ENCODE peak calls at places on chromosome 1, in four cellular contexts. B, N, F and Q are unnamed samples. For H3K36me3, the result is how much of the 10 kb centered on the place peaks cover.

GRCh38 chr1:32755098-32755809 is 52.7 kb upstream of the SYNC start:
- DNase-seq in F (no peak), B (peak), N (peak), Q (no peak)

GRCh38 chr1:32703479-32704291 is 1.1 kb upstream of the SYNC start:
- DNase-seq in N (peak), B (peak), F (peak), Q (no peak)

GRCh38 chr1:36342426-36343185 is 19.2 kb upstream of the EVA1B start:
- DNase-seq in B (peak), N (peak), F (peak), Q (peak)

GRCh38 chr1:200242379-200243041 is 167.3 kb downstream of the ZNF281 start:
- DNase-seq in B (no peak), F (no peak), N (no peak), Q (no peak)

GRCh38 chr1:231642600-231643332 is 16.2 kb downstream of the DISC1 start:
- DNase-seq in F (no peak), B (no peak), N (no peak), Q (no peak)

GRCh38 chr1:33273961-33274371 is 17.7 kb downstream of the ZNF362 start:
- DNase-seq in F (peak), B (no peak), N (peak), Q (no peak)

GRCh38 chr1:169894424-169895145 is 889 bp upstream of the SCYL3 start:
- DNase-seq in F (no peak), N (no peak), B (no peak), Q (no peak)

GRCh38 chr1:90359994-90360393 is 357.1 kb downstream of the BARHL2 start:
- DNase-seq in B (no peak), F (no peak), N (no peak), Q (no peak)

GRCh38 chr1:153841463-153841994 is 66.3 kb downstream of the SLC27A3 start:
- DNase-seq in N (no peak), F (no peak), B (no peak), Q (no peak)

GRCh38 chr1:210376836-210377377 is 48.2 kb downstream of the HHAT start:
- DNase-seq in F (no peak), N (no peak), B (no peak), Q (no peak)

GRCh38 chr1:109928591-109929111 is 18.0 kb downstream of the CSF1 start:
- DNase-seq in N (peak), B (no peak), F (peak), Q (peak)

GRCh38 chr1:67285780-67286488 is 21.7 kb upstream of the IL12RB2 start:
- DNase-seq in N (no peak), F (no peak), B (no peak), Q (no peak)

GRCh38 chr1:173249349-173249748 is 42.2 kb upstream of the TNFSF4 start:
- DNase-seq in B (no peak), N (no peak), F (no peak), Q (no peak)

GRCh38 chr1:147627435-147628110 is 42.8 kb downstream of the ACP6 start:
- DNase-seq in B (peak), F (peak), N (peak), Q (peak)

GRCh38 chr1:186531561-186532165 is 70.7 kb upstream of the PDC start:
- DNase-seq in B (no peak), N (no peak), F (no peak), Q (no peak)

GRCh38 chr1:209805875-209806760 is at the start of gene IRF6:
- DNase-seq in N (peak), B (peak), F (peak), Q (peak)

GRCh38 chr1:118366296-118366695 is 181.3 kb upstream of the SPAG17 start:
- DNase-seq in N (no peak), F (no peak), B (no peak), Q (no peak)

GRCh38 chr1:200306954-200307754 is 102.7 kb downstream of the ZNF281 start:
- DNase-seq in N (no peak), B (peak), F (no peak), Q (no peak)

GRCh38 chr1:243501002-243501401 is 245.2 kb downstream of the SDCCAG8 start:
- DNase-seq in N (no peak), B (no peak), F (no peak), Q (no peak)

GRCh38 chr1:68812295-68812694 is 315.4 kb upstream of the DEPDC1 start:
- DNase-seq in N (no peak), F (no peak), B (no peak), Q (no peak)

GRCh38 chr1:36248250-36248894 is 24.1 kb downstream of the THRAP3 start:
- DNase-seq in B (no peak), F (peak), N (peak), Q (peak)

GRCh38 chr1:59505596-59506028 is 208.7 kb downstream of the FGGY start:
- DNase-seq in N (no peak), F (no peak), B (no peak), Q (no peak)

GRCh38 chr1:13996334-13996733 is 296.3 kb downstream of the PRDM2 start:
- DNase-seq in B (peak), F (no peak), N (no peak), Q (no peak)

GRCh38 chr1:10252508-10252907 is 42.1 kb downstream of the KIF1B start:
- DNase-seq in F (no peak), N (no peak), B (no peak), Q (no peak)

GRCh38 chr1:25895365-25895990 is 10.7 kb downstream of the STMN1 start:
- DNase-seq in N (peak), F (peak), B (peak), Q (peak)

GRCh38 chr1:216836316-216836715 is 113.1 kb upstream of the ESRRG start:
- DNase-seq in F (no peak), B (no peak), N (no peak), Q (no peak)

GRCh38 chr1:155522069-155522468 is 40.5 kb downstream of the ASH1L start:
- DNase-seq in F (no peak), B (no peak), N (no peak), Q (no peak)

GRCh38 chr1:160340866-160341265 is 2.2 kb downstream of the COPA start:
- DNase-seq in B (no peak), F (no peak), N (no peak), Q (no peak)

GRCh38 chr1:220908757-220909156 is 29.5 kb downstream of the HLX start:
- DNase-seq in F (no peak), B (peak), N (no peak), Q (no peak)

GRCh38 chr1:9143250-9143649 is 14.3 kb upstream of the GPR157 start:
- DNase-seq in N (no peak), F (peak), B (no peak), Q (no peak)

GRCh38 chr1:221169447-221169889 is 290.2 kb downstream of the HLX start:
- DNase-seq in F (no peak), N (no peak), B (peak), Q (no peak)

GRCh38 chr1:204081156-204081790 is 8.4 kb downstream of the SOX13 start:
- DNase-seq in N (no peak), F (peak), B (no peak), Q (no peak)

GRCh38 chr1:145962157-145963102 is 1.9 kb downstream of the ANKRD34A start:
- DNase-seq in N (peak), F (peak), B (peak), Q (no peak)

GRCh38 chr1:32241011-32241763 is 5.8 kb upstream of the FAM167B start:
- DNase-seq in B (peak), F (peak), N (peak), Q (peak)

GRCh38 chr1:167130782-167131520 is 37.1 kb downstream of the STYXL2 start:
- DNase-seq in B (no peak), F (no peak), N (no peak), Q (no peak)
- H3K4me3 ChIP-seq in B (no peak), F (no peak), N (no peak), Q (no peak)

GRCh38 chr1:28135910-28136635 is 40.4 kb downstream of the PTAFR start:
- DNase-seq in B (no peak), F (no peak), N (no peak), Q (no peak)
- H3K27ac ChIP-seq in B (no peak), F (no peak), N (no peak), Q (no peak)

DNA sequence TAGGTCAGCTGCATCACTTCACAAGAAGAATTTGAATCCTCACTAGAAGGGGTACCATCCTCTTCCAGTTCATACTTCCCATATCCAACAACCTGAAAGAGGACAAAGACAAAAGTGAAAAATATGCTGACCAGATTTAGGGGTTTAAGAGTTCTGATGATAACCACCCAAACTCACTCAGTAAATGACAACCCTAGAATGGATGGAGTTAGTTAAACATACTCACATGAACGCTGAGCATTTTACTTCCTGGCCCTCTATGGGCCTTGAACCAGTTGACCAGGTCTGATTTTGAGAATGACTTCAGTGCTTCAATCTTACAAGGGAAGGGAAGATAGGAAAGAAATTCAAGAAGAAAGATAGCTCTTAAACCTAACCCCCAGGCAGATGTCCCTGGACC is 89.2 kb downstream of the NRDC start:
- DNase-seq in B (no peak), N (no peak), F (no peak), Q (no peak)
- H3K36me3 ChIP-seq in B (half or more), N (under half), F (under half), Q (half or more)

GRCh38 chr1:163655565-163655964 is 333.8 kb downstream of the NUF2 start:
- DNase-seq in B (no peak), F (no peak), N (no peak), Q (no peak)
- H3K4me3 ChIP-seq in B (no peak), F (no peak), N (no peak), Q (no peak)

DNA sequence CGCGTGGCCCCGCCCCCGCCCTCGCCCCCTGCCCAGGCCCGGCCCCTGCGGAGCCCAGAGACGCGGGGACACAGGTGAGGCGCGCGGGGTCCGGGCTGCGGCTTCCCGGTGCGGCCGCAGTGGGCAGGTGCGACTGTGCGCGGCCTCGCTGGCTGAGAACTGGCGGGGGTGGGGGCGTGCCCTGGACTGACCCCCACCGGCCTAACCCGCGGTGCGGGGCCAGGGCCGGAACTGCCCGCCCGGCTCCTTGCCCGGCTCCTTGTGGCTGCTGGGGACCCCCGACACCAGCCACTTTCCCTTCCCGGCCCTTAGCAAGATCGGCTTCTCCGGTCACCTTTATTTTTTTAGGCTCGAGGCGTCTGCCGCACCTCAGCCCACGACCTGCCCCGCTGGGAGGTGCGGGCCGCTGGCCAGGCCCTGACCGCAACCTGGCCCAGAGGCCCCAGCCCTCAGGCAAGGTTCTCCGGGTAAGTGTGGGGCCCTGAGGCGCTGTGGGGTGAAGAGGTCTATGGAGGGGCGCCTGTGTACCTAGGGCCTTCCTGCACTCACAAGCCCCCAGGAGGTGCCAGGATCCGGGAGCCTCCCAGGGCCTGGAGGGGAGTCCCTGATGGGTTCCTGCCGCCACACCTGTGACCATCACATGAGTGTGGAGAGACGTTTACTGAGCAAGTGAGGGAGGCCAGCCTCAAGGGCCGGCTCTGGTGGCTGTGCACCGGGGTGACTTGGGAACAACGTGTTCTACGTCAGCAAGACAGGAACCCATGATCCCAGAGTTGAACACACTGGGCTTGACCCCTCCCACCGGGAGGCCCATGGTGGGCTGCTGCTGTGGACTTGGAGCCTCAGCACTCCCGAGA is at the start of gene SMIM1:
- DNase-seq in B (no peak), F (peak), N (no peak), Q (no peak)
- H3K27ac ChIP-seq in B (no peak), F (peak), N (peak), Q (peak)

GRCh38 chr1:38997034-38997900 is 6.2 kb downstream of the AKIRIN1 start:
- DNase-seq in B (no peak), F (no peak), N (no peak), Q (no peak)

GRCh38 chr1:38997901-38998190 is 6.8 kb downstream of the AKIRIN1 start:
- DNase-seq in F (no peak), B (no peak), N (no peak), Q (no peak)

GRCh38 chr1:39003464-39003752 is 12.3 kb downstream of the AKIRIN1 start:
- DNase-seq in N (no peak), F (no peak), B (no peak), Q (no peak)

GRCh38 chr1:39003787-39004186 is 12.7 kb downstream of the AKIRIN1 start:
- DNase-seq in F (no peak), N (no peak), B (no peak), Q (no peak)

DNA sequence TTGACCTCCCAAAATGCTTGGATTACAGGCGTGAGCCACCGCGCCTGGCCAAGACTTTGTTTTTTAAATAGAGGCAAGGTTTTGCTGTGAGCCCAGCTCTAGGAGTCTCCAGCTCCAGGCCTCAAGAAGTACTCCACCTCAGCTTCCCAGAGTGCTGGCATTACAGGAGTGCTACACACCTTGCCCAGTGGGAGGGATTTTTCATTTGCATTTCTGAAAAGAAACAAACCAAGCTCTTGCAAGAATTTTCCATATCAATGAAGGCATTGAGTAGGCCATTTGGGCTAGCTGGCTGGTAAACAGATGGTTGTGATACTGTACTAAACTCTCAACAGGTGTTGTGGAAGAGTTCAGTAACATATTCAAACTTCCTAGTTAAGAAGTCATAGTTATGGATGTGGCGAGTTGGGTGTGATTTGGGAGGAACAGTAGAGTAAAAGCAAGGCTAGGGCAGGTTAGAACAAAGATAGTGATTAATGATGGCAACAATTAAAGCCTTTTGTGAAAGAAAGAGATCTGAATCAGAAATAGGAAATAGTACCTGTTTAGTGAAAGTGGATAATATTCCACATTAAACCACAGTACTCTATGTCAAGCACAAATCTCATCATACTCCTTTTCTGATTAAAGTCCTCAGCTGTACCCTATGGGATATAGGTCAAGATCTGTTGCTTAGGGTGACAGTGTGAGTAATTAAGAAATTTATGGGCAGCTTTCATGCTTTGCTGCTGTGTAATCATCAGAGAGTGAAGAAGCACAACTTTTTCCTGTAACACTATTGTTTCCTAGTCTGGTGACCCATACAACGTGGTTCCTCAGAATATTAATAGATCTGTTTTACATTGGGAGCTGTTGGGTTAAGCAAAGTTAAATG is 10.7 kb downstream of the AKIRIN1 start:
- DNase-seq in B (peak), F (no peak), N (no peak), Q (no peak)
- H3K36me3 ChIP-seq in B (half or more), F (under half), N (under half), Q (half or more)

GRCh38 chr1:112849425-112849966 is 106.5 kb downstream of the SLC16A1 start:
- DNase-seq in B (peak), N (peak), F (peak), Q (peak)
- H3K4me3 ChIP-seq in B (peak), N (peak), F (no peak), Q (peak)

DNA sequence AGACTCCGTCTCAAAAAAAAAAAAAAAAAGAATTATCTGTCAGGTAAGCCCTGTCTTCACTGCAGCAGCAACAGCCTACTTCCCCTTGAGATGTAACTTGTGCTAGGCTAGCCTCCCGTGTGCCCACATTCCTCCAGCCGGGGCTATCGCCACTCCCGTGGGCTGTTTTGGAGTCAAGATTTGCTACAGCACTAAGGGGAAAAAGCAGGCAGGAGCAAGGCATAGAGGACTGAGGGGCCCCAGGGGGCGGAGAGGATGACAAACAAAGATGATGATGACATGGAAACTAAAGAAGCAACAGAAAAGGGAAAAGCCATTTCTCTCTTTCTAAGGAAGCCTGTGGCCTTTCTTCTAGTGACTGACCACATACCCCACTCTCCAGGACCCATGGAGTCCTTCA is 1.9 kb downstream of the TNFAIP8L2 start:
- DNase-seq in N (no peak), F (peak), B (no peak), Q (no peak)
- H3K27ac ChIP-seq in N (no peak), F (no peak), B (no peak), Q (no peak)

DNA sequence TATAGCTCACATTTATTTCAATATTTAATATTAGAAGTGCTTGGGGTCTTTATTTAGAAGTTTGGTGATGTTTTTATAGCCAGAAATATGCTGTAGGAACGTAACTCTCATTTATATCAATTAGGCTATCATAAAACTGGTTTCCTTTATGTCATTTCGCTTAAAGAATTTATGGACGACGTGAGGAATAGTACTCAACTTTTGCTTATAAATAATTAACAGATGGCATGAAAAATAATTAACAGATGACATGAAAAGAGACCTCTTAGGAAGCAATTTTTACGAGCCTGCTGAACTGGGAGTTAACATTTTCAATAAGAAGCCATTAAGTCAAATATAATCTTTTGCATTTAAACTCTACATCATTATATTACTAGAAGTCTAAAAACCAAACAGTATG is 123.5 kb downstream of the OLFML2B start:
- DNase-seq in F (no peak), B (no peak), N (no peak), Q (no peak)
- H3K36me3 ChIP-seq in F (under half), B (under half), N (under half), Q (under half)

DNA sequence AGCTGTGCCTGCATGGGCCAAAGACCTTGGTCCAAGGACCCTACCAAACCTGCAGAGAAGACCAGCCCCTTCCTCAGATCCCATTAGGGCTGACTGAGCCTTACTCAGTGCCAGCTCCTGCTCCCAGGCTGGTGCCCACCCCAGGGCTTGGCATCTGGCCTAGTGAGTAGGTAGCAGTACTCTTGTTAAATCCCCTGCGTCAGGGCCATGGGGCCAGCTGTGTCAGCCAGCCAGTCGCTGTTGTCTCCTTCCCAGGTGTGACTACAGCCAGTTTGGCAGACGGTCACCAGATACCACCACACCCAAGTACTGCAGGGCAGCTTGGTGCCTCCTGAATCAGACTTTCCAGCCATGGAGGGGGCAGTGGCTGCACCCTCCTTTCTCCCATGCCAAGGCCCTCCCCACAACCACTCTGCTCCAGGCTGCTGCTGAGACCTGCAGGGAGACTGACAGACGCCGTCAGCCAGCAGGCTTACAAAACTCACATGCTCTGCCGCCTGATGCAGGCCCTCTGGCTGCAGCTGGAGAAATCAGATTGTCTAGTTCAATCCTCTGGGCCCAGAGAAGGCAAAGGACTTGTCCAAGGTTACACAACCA is 3.0 kb downstream of the TENT5B start:
- DNase-seq in N (no peak), B (peak), F (no peak), Q (no peak)
- H3K4me3 ChIP-seq in N (no peak), B (peak), F (peak), Q (no peak)